ENCODE peak calls at places on chromosomes 4 and X, in four cellular contexts. One of them, this sample, is unnamed.

GRCh38 chrX:39725928-39726619 is 371.7 kb downstream of the BCOR start:
- DNase-seq in SK-N-SH: peak
- DNase-seq in HepG2: no peak
- DNase-seq in K562: no peak
- DNase-seq in this sample: no peak

GRCh38 chr4:184265566-184266351 is 48.1 kb upstream of the ENPP6 start:
- DNase-seq in SK-N-SH: no peak
- DNase-seq in K562: peak
- DNase-seq in HepG2: no peak
- DNase-seq in this sample: no peak

GRCh38 chrX:97399400-97399799 is 515.7 kb downstream of the RPA4 start:
- DNase-seq in SK-N-SH: no peak
- DNase-seq in K562: no peak
- DNase-seq in HepG2: no peak
- DNase-seq in this sample: peak

GRCh38 chrX:649166-649565 is 18.6 kb downstream of the SHOX start:
- DNase-seq in SK-N-SH: no peak
- DNase-seq in HepG2: no peak
- DNase-seq in K562: no peak
- DNase-seq in this sample: no peak

GRCh38 chr4:67549123-67549522 is 3.8 kb upstream of the CENPC start:
- DNase-seq in HepG2: peak
- DNase-seq in K562: no peak
- DNase-seq in SK-N-SH: peak
- DNase-seq in this sample: no peak

GRCh38 chrX:129606918-129607317 is 47.8 kb downstream of the APLN start:
- DNase-seq in SK-N-SH: peak
- DNase-seq in K562: peak
- DNase-seq in HepG2: peak
- DNase-seq in this sample: peak

GRCh38 chr4:54229631-54230478 is 762 bp downstream of the PDGFRA start:
- DNase-seq in K562: no peak
- DNase-seq in SK-N-SH: peak
- DNase-seq in HepG2: no peak
- DNase-seq in this sample: no peak

GRCh38 chrX:141405878-141406492 is 163.7 kb upstream of the SPANXC start:
- DNase-seq in K562: no peak
- DNase-seq in SK-N-SH: no peak
- DNase-seq in HepG2: no peak
- DNase-seq in this sample: no peak

GRCh38 chrX:124347242-124347641 is 879 bp downstream of the SH2D1A start:
- DNase-seq in SK-N-SH: no peak
- DNase-seq in HepG2: no peak
- DNase-seq in K562: no peak
- DNase-seq in this sample: no peak

GRCh38 chr4:82626251-82626868 is 64.6 kb upstream of the TMEM150C start:
- DNase-seq in HepG2: no peak
- DNase-seq in SK-N-SH: no peak
- DNase-seq in K562: no peak
- DNase-seq in this sample: no peak

GRCh38 chrX:96756491-96756890 is 71.8 kb downstream of the DIAPH2 start:
- DNase-seq in SK-N-SH: no peak
- DNase-seq in K562: no peak
- DNase-seq in HepG2: no peak
- DNase-seq in this sample: no peak

GRCh38 chrX:40108084-40108958 is 10.6 kb upstream of the BCOR start:
- DNase-seq in SK-N-SH: no peak
- DNase-seq in HepG2: peak
- DNase-seq in K562: no peak
- DNase-seq in this sample: no peak

DNA sequence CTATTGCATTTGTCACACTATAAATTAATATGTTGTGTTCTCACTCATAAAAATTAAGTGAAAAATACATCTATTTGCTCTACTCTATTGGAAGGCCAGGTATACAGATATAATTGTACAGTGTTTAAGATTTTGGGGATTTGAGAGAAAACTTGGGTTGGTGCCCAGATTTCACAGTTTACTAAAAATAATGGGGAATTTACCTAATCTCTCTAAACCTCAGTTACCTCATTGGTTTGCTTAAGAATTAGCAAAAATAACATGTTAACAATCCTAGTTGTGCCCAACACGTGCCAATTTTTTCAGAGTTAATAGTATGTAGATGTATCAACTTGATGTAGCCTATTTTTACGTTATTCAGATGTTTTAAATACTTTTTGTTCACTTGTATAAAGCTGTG is 1495.3 kb upstream of the PCDH7 start:
- DNase-seq in K562: no peak
- DNase-seq in SK-N-SH: no peak
- DNase-seq in HepG2: no peak
- DNase-seq in this sample: no peak
- TF ChIP-seq NFIC in K562: no peak
- TF ChIP-seq NFIC in SK-N-SH: no peak
- TF ChIP-seq NFIC in HepG2: no peak
- TF ChIP-seq NFIC in this sample: no peak

DNA sequence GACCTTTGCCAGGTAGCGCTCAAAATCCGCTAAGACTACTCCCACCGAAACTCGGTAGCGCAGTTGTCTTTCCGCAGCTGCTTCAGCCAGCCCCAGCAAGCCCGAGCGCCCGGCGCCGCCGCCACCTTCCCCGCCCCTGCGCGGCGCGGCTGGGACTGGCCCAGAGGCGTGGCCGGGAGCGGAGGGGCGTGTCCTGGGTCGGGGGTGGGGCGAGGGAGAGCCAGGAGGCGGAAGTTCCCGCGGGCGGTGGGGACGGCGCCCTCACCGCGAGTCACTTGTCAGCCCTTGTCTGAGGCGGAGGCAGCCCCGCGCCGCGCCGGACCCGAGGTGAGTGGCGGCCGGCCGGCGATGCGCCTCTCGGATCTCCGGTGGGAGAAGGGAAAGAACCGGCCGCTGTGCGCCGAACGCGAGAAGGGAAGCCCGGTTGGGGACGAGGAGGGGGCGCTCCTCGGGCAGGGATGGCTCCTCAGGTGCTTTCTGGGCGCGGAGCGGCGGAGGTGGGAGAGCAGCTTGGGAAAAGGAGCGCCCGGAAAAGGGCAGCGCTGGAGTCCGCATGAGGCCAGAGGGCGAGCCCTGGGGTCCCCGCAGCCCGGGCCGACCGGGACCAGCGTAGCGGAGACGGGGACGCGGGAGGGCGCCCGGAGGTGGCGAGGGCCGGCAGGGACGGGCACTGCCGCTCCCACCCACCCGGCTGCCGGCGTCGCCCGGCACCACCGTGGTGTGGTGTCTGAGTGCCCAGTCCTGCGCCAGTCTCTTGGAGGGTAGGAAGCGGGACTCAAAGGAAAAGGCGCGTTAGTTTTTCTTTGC is at the start of gene PDLIM5:
- DNase-seq in SK-N-SH: peak
- DNase-seq in HepG2: peak
- DNase-seq in K562: peak
- DNase-seq in this sample: peak
- TF ChIP-seq NFIC in SK-N-SH: no peak
- TF ChIP-seq NFIC in HepG2: no peak
- TF ChIP-seq NFIC in K562: peak
- TF ChIP-seq NFIC in this sample: no peak

GRCh38 chr4:147109800-147110199 is 164.1 kb upstream of the TTC29 start:
- DNase-seq in K562: no peak
- DNase-seq in SK-N-SH: no peak
- DNase-seq in HepG2: no peak
- DNase-seq in this sample: no peak
- TF ChIP-seq NFIC in K562: no peak
- TF ChIP-seq NFIC in SK-N-SH: no peak
- TF ChIP-seq NFIC in HepG2: no peak
- TF ChIP-seq NFIC in this sample: no peak

DNA sequence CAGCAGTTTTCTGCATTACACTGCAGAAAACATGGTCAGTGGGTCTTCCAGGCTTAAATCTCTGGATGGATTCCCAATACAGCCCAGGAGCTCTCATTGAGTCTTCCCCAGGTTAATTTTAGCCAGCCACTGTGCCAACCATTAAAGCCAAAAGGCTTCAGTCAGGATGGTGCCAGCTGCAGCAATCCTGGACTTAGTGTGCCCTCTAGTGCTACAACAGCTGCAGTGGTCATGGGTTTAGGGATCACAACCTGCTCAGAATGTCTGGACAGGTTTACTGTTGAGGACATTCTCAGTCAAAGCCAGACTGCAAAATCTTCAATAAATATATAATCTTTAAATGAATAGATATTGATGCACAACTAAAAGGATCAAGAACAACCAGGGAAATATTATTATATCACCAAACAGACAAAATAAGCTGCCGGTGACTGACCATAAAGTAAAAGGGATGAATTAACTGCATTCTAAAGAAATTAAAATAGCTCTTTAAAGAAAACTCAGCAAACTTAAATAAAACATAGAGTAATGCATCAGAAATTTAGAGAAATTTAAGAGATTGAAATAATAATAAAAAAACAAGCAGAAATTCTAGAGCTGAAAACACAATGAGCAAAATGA is 639.9 kb downstream of the SPOCK3 start:
- DNase-seq in SK-N-SH: peak
- DNase-seq in K562: no peak
- DNase-seq in HepG2: peak
- DNase-seq in this sample: peak
- TF ChIP-seq NFIC in SK-N-SH: no peak
- TF ChIP-seq NFIC in K562: no peak
- TF ChIP-seq NFIC in HepG2: no peak
- TF ChIP-seq NFIC in this sample: no peak

GRCh38 chr4:152166567-152166966 is 369.3 kb downstream of the FBXW7 start:
- DNase-seq in SK-N-SH: no peak
- DNase-seq in K562: peak
- DNase-seq in HepG2: no peak
- DNase-seq in this sample: no peak
- TF ChIP-seq NFIC in SK-N-SH: no peak
- TF ChIP-seq NFIC in K562: no peak
- TF ChIP-seq NFIC in HepG2: no peak
- TF ChIP-seq NFIC in this sample: no peak